ENCODE peak calls at places on chromosomes 13 and 19, in five cellular contexts. One of them, this sample, is unnamed.

GRCh38 chr13:47480121-47480520 is 521.0 kb downstream of the SUCLA2 start:
- DNase-seq in activated B cell treated with CpG ODN at 0.5 μM for 24 hours: no peak
- DNase-seq in left ventricle myocardium inferior: no peak
- DNase-seq in effector CD4-positive, alpha-beta T cell: no peak
- DNase-seq in ELF-1: no peak
- DNase-seq in this sample: no peak

GRCh38 chr13:82963466-82963865 is 918.8 kb downstream of the SLITRK1 start:
- DNase-seq in activated B cell treated with CpG ODN at 0.5 μM for 24 hours: no peak
- DNase-seq in left ventricle myocardium inferior: no peak
- DNase-seq in effector CD4-positive, alpha-beta T cell: no peak
- DNase-seq in ELF-1: no peak
- DNase-seq in this sample: no peak

GRCh38 chr13:40503026-40503425 is 163.4 kb downstream of the FOXO1 start:
- DNase-seq in activated B cell treated with CpG ODN at 0.5 μM for 24 hours: no peak
- DNase-seq in left ventricle myocardium inferior: no peak
- DNase-seq in effector CD4-positive, alpha-beta T cell: no peak
- DNase-seq in ELF-1: no peak
- DNase-seq in this sample: no peak

GRCh38 chr19:39151209-39151608 is 25.6 kb downstream of the PAK4 start:
- DNase-seq in activated B cell treated with CpG ODN at 0.5 μM for 24 hours: no peak
- DNase-seq in left ventricle myocardium inferior: no peak
- DNase-seq in effector CD4-positive, alpha-beta T cell: no peak
- DNase-seq in ELF-1: no peak
- DNase-seq in this sample: no peak

GRCh38 chr13:24680258-24680920 is at the start of gene ATP12A:
- DNase-seq in activated B cell treated with CpG ODN at 0.5 μM for 24 hours: no peak
- DNase-seq in left ventricle myocardium inferior: no peak
- DNase-seq in effector CD4-positive, alpha-beta T cell: peak
- DNase-seq in ELF-1: peak
- DNase-seq in this sample: no peak

GRCh38 chr13:46934749-46935148 is 37.9 kb upstream of the HTR2A start:
- DNase-seq in activated B cell treated with CpG ODN at 0.5 μM for 24 hours: no peak
- DNase-seq in left ventricle myocardium inferior: no peak
- DNase-seq in effector CD4-positive, alpha-beta T cell: no peak
- DNase-seq in ELF-1: no peak
- DNase-seq in this sample: no peak

GRCh38 chr13:114264886-114265611 is 16.4 kb upstream of the UPF3A start:
- DNase-seq in activated B cell treated with CpG ODN at 0.5 μM for 24 hours: no peak
- DNase-seq in left ventricle myocardium inferior: no peak
- DNase-seq in effector CD4-positive, alpha-beta T cell: no peak
- DNase-seq in ELF-1: no peak
- DNase-seq in this sample: no peak

GRCh38 chr19:57075125-57075524 is 44.7 kb upstream of the USP29 start:
- DNase-seq in activated B cell treated with CpG ODN at 0.5 μM for 24 hours: no peak
- DNase-seq in left ventricle myocardium inferior: no peak
- DNase-seq in effector CD4-positive, alpha-beta T cell: no peak
- DNase-seq in ELF-1: no peak
- DNase-seq in this sample: no peak

GRCh38 chr13:26660761-26661160 is 99.8 kb downstream of the GPR12 start:
- DNase-seq in activated B cell treated with CpG ODN at 0.5 μM for 24 hours: no peak
- DNase-seq in left ventricle myocardium inferior: no peak
- DNase-seq in effector CD4-positive, alpha-beta T cell: no peak
- DNase-seq in ELF-1: no peak
- DNase-seq in this sample: no peak

GRCh38 chr13:30355405-30355741 is 48.0 kb upstream of the KATNAL1 start:
- DNase-seq in activated B cell treated with CpG ODN at 0.5 μM for 24 hours: peak
- DNase-seq in left ventricle myocardium inferior: no peak
- DNase-seq in effector CD4-positive, alpha-beta T cell: no peak
- DNase-seq in ELF-1: peak
- DNase-seq in this sample: no peak

GRCh38 chr19:39111593-39112199 is 13.9 kb upstream of the PAK4 start:
- DNase-seq in activated B cell treated with CpG ODN at 0.5 μM for 24 hours: no peak
- DNase-seq in left ventricle myocardium inferior: no peak
- DNase-seq in effector CD4-positive, alpha-beta T cell: no peak
- DNase-seq in ELF-1: no peak
- DNase-seq in this sample: no peak

GRCh38 chr13:79051472-79051871 is 354.6 kb downstream of the RBM26 start:
- DNase-seq in activated B cell treated with CpG ODN at 0.5 μM for 24 hours: no peak
- DNase-seq in left ventricle myocardium inferior: no peak
- DNase-seq in effector CD4-positive, alpha-beta T cell: no peak
- DNase-seq in ELF-1: no peak
- DNase-seq in this sample: no peak

GRCh38 chr13:112066624-112067004 is 335 bp upstream of the SOX1 start:
- DNase-seq in activated B cell treated with CpG ODN at 0.5 μM for 24 hours: no peak
- DNase-seq in left ventricle myocardium inferior: peak
- DNase-seq in effector CD4-positive, alpha-beta T cell: peak
- DNase-seq in ELF-1: no peak
- DNase-seq in this sample: no peak

GRCh38 chr13:20161275-20161950 is 561 bp upstream of the GJA3 start:
- DNase-seq in activated B cell treated with CpG ODN at 0.5 μM for 24 hours: peak
- DNase-seq in left ventricle myocardium inferior: no peak
- DNase-seq in effector CD4-positive, alpha-beta T cell: peak
- DNase-seq in ELF-1: peak
- DNase-seq in this sample: no peak

GRCh38 chr19:532578-533484 is 1.3 kb downstream of the CDC34 start:
- DNase-seq in activated B cell treated with CpG ODN at 0.5 μM for 24 hours: no peak
- DNase-seq in left ventricle myocardium inferior: peak
- DNase-seq in effector CD4-positive, alpha-beta T cell: peak
- DNase-seq in ELF-1: peak
- DNase-seq in this sample: no peak

GRCh38 chr13:43792456-43792855 is 5.7 kb upstream of the ENOX1 start:
- DNase-seq in activated B cell treated with CpG ODN at 0.5 μM for 24 hours: no peak
- DNase-seq in left ventricle myocardium inferior: no peak
- DNase-seq in effector CD4-positive, alpha-beta T cell: no peak
- DNase-seq in ELF-1: no peak
- DNase-seq in this sample: no peak

GRCh38 chr13:24834902-24835510 is 71.0 kb downstream of the RNF17 start:
- DNase-seq in activated B cell treated with CpG ODN at 0.5 μM for 24 hours: no peak
- DNase-seq in left ventricle myocardium inferior: no peak
- DNase-seq in effector CD4-positive, alpha-beta T cell: no peak
- DNase-seq in ELF-1: no peak
- DNase-seq in this sample: no peak

This sample was measured in esophagus squamous epithelium.